ENCODE peak calls at places on chromosomes 13 and 19, in five cellular contexts. L, T, F, G and C are unnamed samples.

GRCh38 chr13:112708560-112709240 is 18.9 kb downstream of the ATP11A start:
- DNase-seq in F (no peak), L (no peak), G (no peak), T (no peak), C (no peak)

GRCh38 chr13:38210928-38211596 is 138.6 kb upstream of the UFM1 start:
- DNase-seq in G (no peak), F (no peak), T (no peak), L (no peak), C (no peak)

GRCh38 chr13:35994131-35994966 is 136.8 kb downstream of the DCLK1 start:
- DNase-seq in G (no peak), T (no peak), F (peak; percentile 96), L (no peak), C (peak; percentile 75)

GRCh38 chr19:35471946-35472345 is 18.3 kb downstream of the KRTDAP start:
- DNase-seq in T (no peak), G (no peak), L (no peak), F (no peak), C (no peak)

GRCh38 chr13:73772449-73773186 is 361.6 kb downstream of the KLF12 start:
- DNase-seq in G (no peak), L (no peak), T (no peak), F (no peak), C (no peak)

GRCh38 chr19:46915386-46915785 is 54.6 kb downstream of the ARHGAP35 start:
- DNase-seq in L (no peak), F (no peak), G (no peak), T (no peak), C (no peak)

GRCh38 chr19:840519-841206 is at the start of gene PRTN3:
- DNase-seq in T (no peak), L (peak; percentile 90), G (no peak), F (no peak), C (no peak)

GRCh38 chr13:97295279-97296182 is 73.4 kb downstream of the MBNL2 start:
- DNase-seq in G (no peak), T (no peak), L (no peak), F (peak; percentile 27), C (peak; percentile 95)

GRCh38 chr19:46000497-46001246 is 5.4 kb downstream of the CCDC61 start:
- DNase-seq in L (no peak), T (peak; percentile 44), F (peak; percentile 9), G (peak; percentile 29), C (peak; percentile 36)

GRCh38 chr13:41222259-41222852 is 28.0 kb upstream of the KBTBD7 start:
- DNase-seq in G (no peak), L (peak; percentile 68), F (peak; percentile 75), T (peak; percentile 59), C (peak; percentile 70)

GRCh38 chr13:98580420-98580819 is 3.5 kb upstream of the STK24 start:
- DNase-seq in T (no peak), L (no peak), F (no peak), G (no peak), C (no peak)

GRCh38 chr13:41213919-41214318 is 19.6 kb upstream of the KBTBD7 start:
- DNase-seq in L (peak; percentile 16), G (no peak), F (no peak), T (no peak), C (no peak)

GRCh38 chr13:25085125-25085742 is 10.7 kb upstream of the PABPC3 start:
- DNase-seq in T (peak; percentile 50), F (peak; percentile 66), L (peak; percentile 56), G (no peak), C (peak; percentile 43)

GRCh38 chr13:79935121-79935520 is 405.8 kb downstream of the SPRY2 start:
- DNase-seq in F (no peak), G (no peak), T (no peak), L (no peak), C (no peak)

GRCh38 chr13:25657062-25657588 is 285.4 kb downstream of the ATP8A2 start:
- DNase-seq in F (no peak), G (no peak), T (no peak), L (no peak), C (no peak)

GRCh38 chr19:35925501-35925900 is 10.7 kb upstream of the LRFN3 start:
- DNase-seq in G (no peak), L (no peak), F (no peak), T (no peak), C (no peak)

GRCh38 chr13:91347996-91348905 is 764 bp downstream of the MIR17HG start:
- DNase-seq in G (peak; percentile 74), L (peak; percentile 40), T (peak; percentile 49), F (peak; percentile 34), C (no peak)

GRCh38 chr13:91347212-91347995 is at the start of gene MIR17HG:
- DNase-seq in F (peak; percentile 89), L (peak; percentile 94), T (peak; percentile 84), G (peak; percentile 81), C (peak; percentile 76)

GRCh38 chr13:91349992-91350911 is 2.8 kb downstream of the MIR17HG start:
- DNase-seq in F (no peak), L (no peak), G (no peak), T (no peak), C (no peak)

GRCh38 chr13:91346848-91347211 is 657 bp upstream of the MIR17HG start:
- DNase-seq in F (no peak), G (no peak), T (peak; percentile 22), L (peak; percentile 56), C (peak; percentile 34)

DNA sequence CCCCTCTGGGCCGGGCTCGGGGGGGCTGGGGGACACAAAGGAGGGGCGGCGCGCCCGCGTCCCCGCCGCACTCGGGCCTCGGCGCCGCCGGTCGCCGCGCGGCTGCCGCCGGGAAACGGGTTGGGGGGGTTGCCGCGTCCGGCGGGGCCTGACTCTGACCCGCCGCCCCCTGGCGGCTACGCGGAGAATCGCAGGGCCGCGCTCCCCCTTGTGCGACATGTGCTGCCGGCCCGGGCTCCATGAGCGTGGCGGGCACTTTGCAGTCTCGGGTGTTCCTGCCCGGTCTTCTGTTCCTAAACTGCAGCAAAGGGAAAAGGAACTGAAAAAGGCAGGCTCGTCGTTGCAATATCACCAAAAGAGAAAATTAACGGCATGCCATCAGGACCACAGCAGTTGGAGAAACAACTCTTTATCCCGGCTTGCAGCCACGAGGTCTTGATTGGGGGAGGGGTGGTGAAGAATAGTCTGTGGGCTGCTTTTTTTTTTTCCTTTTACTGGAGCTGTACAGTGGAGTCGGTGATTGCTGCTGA is 1.5 kb downstream of the MIR17HG start:
- DNase-seq in L (peak; percentile 92), T (peak; percentile 97), G (peak; percentile 95), F (peak; percentile 88), C (peak; percentile 70)
- TF ChIP-seq CTCF in L (peak; percentile 85), T (peak; percentile 98), G (no peak), F (peak; percentile 94), C (peak; percentile 97)

GRCh38 chr13:110869805-110870706 is 44.8 kb downstream of the ANKRD10 start:
- DNase-seq in G (no peak), L (peak; percentile 22), F (peak; percentile 100), T (peak; percentile 29), C (peak; percentile 100)
- TF ChIP-seq CTCF in G (no peak), L (no peak), F (peak; percentile 13), T (no peak), C (no peak)

GRCh38 chr13:33445476-33445875 is 159.9 kb upstream of the STARD13 start:
- DNase-seq in F (no peak), G (no peak), L (no peak), T (no peak), C (no peak)

GRCh38 chr13:33446821-33447481 is 161.4 kb upstream of the STARD13 start:
- DNase-seq in G (no peak), T (no peak), L (no peak), F (no peak), C (peak; percentile 53)

GRCh38 chr13:33445024-33445423 is 159.5 kb upstream of the STARD13 start:
- DNase-seq in G (no peak), F (no peak), L (no peak), T (no peak), C (no peak)

GRCh38 chr13:33435207-33435606 is 149.7 kb upstream of the STARD13 start:
- DNase-seq in G (no peak), F (no peak), T (no peak), L (no peak), C (no peak)

DNA sequence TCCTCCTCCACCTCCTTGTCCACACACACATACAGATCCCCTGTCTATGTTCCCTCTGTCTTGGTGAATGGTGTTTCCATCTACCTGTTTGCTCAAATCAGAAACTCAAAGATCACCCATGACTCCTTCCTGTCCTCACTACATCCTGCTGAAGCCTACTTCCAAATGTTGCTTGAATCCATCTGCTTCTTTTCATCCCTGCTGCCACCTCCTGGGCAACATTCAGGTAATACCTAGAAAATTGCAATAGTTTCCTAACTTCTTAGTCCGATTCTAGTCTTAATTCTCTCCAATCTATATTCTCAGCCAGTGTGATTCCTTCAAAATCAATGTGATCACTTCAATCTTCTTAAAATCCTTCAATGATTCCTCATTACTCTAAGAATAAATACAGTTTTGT is 155.5 kb upstream of the STARD13 start:
- DNase-seq in T (peak; percentile 5), L (no peak), F (peak; percentile 58), G (no peak), C (peak; percentile 46)
- TF ChIP-seq CTCF in T (no peak), L (no peak), F (peak; percentile 38), G (no peak), C (peak; percentile 19)

GRCh38 chr13:101795025-101795424 is 342.6 kb downstream of the ITGBL1 start:
- DNase-seq in F (peak; percentile 9), G (no peak), L (no peak), T (no peak), C (no peak)
- TF ChIP-seq CTCF in F (no peak), G (no peak), L (no peak), T (no peak), C (no peak)

DNA sequence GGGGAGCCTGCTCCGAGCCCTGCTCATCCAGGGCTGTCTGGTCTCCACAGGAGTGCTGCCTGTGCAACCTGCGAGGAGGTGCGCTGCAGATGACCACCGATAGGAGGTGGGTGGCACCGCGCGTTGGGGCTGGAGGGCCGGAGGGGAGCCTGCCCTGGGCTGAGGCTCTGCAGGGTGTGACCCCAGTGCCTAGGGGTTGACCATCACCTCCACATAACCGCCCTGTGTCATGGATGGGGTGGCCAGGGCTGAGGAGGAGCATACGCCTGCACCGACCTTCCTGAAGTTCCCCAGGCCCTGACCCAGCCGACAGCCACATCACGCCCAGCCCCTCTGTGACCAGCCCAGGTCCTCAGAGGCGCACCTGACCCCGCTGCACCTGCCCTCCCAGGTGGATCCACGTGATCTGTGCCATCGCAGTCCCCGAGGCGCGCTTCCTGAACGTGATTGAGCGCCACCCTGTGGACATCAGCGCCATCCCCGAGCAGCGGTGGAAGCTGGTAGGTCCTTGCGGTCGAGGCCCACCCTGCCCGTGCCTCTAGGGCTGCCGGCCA is 168.7 kb downstream of the KDM4B start:
- DNase-seq in F (no peak), G (no peak), T (no peak), L (no peak), C (no peak)
- TF ChIP-seq CTCF in F (no peak), G (no peak), T (peak; percentile 42), L (no peak), C (peak; percentile 11)

GRCh38 chr19:31214997-31215396 is 134.2 kb downstream of the TSHZ3 start:
- DNase-seq in G (no peak), F (no peak), T (no peak), L (no peak), C (peak; percentile 81)
- TF ChIP-seq CTCF in G (no peak), F (no peak), T (no peak), L (no peak), C (no peak)

DNA sequence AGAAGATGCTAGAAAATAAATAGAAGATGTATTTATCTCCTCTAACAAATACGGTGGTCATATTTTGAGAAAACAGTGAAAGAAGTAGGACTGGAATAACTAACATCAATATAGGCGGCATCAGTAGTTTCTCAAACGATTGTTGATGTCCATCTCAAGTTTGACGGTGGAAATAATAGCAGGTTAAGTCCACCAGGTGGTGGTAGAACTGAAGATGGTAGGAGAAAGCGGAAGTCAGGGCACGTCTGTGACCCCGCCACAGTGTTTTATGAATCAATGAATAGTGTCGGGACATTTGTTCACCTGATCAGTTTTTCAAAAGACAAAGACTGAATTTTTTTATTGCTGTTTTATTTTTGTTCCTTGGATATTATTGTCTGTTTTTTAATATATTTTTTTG is 706.4 kb upstream of the SLC10A2 start:
- DNase-seq in L (peak; percentile 55), F (no peak), T (no peak), G (no peak), C (no peak)
- TF ChIP-seq CTCF in L (no peak), F (no peak), T (peak; percentile 49), G (no peak), C (no peak)